ENCODE peak calls at places on chromosomes 3 and 15, in seven cellular contexts. D is PC-3, L is SK-N-SH, Y is mesenchymal stem cell, H is fibroblast of lung, R is A549, E is H9. Z is an unnamed sample.

GRCh38 chr3:171622126-171622525 is 161.9 kb upstream of the TNIK start:
- DNase-seq in E (no peak), Y (no peak), D (no peak), L (no peak), R (no peak), H (no peak), Z (no peak)

GRCh38 chr3:131591394-131591990 is 88.7 kb upstream of the MRPL3 start:
- DNase-seq in R (peak), Y (peak), H (peak), D (peak), E (no peak), L (no peak), Z (no peak)

GRCh38 chr3:125443923-125444322 is 68.8 kb upstream of the ZNF148 start:
- DNase-seq in R (no peak), H (peak), E (no peak), D (peak), L (no peak), Y (peak), Z (no peak)

GRCh38 chr15:100230784-100231183 is 111.0 kb downstream of the ADAMTS17 start:
- DNase-seq in R (no peak), H (no peak), Y (no peak), E (no peak), L (no peak), D (no peak), Z (no peak)

GRCh38 chr3:190131329-190131728 is 10.6 kb upstream of the P3H2 start:
- DNase-seq in R (no peak), H (peak), D (peak), Y (peak), L (no peak), E (no peak), Z (no peak)

GRCh38 chr3:70550723-70551319 is 238.4 kb upstream of the MDFIC2 start:
- DNase-seq in Y (peak), H (peak), R (no peak), L (peak), D (peak), E (peak), Z (peak)

GRCh38 chr15:39154776-39155175 is 426.1 kb upstream of the THBS1 start:
- DNase-seq in E (no peak), D (no peak), H (no peak), Y (no peak), R (no peak), L (no peak), Z (no peak)

GRCh38 chr3:149152420-149152819 is 23.0 kb downstream of the HPS3 start:
- DNase-seq in R (no peak), E (no peak), H (peak), D (no peak), L (no peak), Y (peak), Z (no peak)

GRCh38 chr15:98503970-98504369 is 144.4 kb upstream of the IGF1R start:
- DNase-seq in R (no peak), L (no peak), E (no peak), Y (peak), H (peak), D (no peak), Z (no peak)

GRCh38 chr15:34436956-34437442 is 609 bp downstream of the GOLGA8A start:
- DNase-seq in L (peak), Y (peak), H (peak), R (no peak), D (peak), E (peak), Z (no peak)

GRCh38 chr3:62467936-62468722 is 94.8 kb upstream of the FEZF2 start:
- DNase-seq in D (no peak), H (no peak), L (no peak), R (no peak), Y (no peak), E (no peak), Z (no peak)

GRCh38 chr15:76328962-76329361 is 7.6 kb upstream of the ISL2 start:
- DNase-seq in D (peak), Y (no peak), R (no peak), H (no peak), E (no peak), L (no peak), Z (no peak)

GRCh38 chr3:72161870-72162617 is 377.1 kb upstream of the PROK2 start:
- DNase-seq in H (peak), E (no peak), D (peak), R (peak), L (no peak), Y (no peak), Z (no peak)

GRCh38 chr3:171251842-171252241 is 208.4 kb downstream of the TNIK start:
- DNase-seq in Y (no peak), D (no peak), E (no peak), L (no peak), H (no peak), R (no peak), Z (no peak)

GRCh38 chr15:67121725-67122600 is 56.6 kb downstream of the SMAD3 start:
- DNase-seq in E (no peak), Y (no peak), L (no peak), H (no peak), R (no peak), D (no peak), Z (no peak)

GRCh38 chr3:39762537-39762936 is 46.9 kb upstream of the MYRIP start:
- DNase-seq in H (no peak), Y (no peak), D (no peak), R (no peak), E (no peak), L (no peak), Z (no peak)

GRCh38 chr15:72706266-72706665 is 20.3 kb downstream of the BBS4 start:
- DNase-seq in R (no peak), E (no peak), H (no peak), L (no peak), D (peak), Y (peak), Z (no peak)

GRCh38 chr3:50447290-50447840 is 56.1 kb downstream of the CACNA2D2 start:
- DNase-seq in Y (no peak), R (no peak), D (no peak), H (no peak), L (no peak), E (no peak), Z (no peak)

GRCh38 chr15:77685082-77685815 is 52.5 kb upstream of the LINGO1 start:
- DNase-seq in H (no peak), Y (no peak), D (no peak), E (no peak), L (no peak), R (no peak), Z (no peak)

GRCh38 chr3:132519914-132520313 is 77.2 kb upstream of the ACKR4 start:
- DNase-seq in L (no peak), Y (no peak), D (no peak), R (no peak), E (no peak), H (no peak), Z (no peak)

GRCh38 chr15:59299919-59300617 is 72.6 kb downstream of the MYO1E start:
- DNase-seq in Y (peak), D (peak), L (no peak), R (peak), E (no peak), H (peak), Z (peak)

GRCh38 chr3:142929109-142929508 is 34.4 kb downstream of the PAQR9 start:
- DNase-seq in E (peak), D (peak), Y (peak), H (peak), L (no peak), R (peak), Z (peak)

GRCh38 chr3:58572634-58573230 is 4.5 kb downstream of the FAM107A start:
- DNase-seq in L (no peak), E (no peak), Y (no peak), R (no peak), H (no peak), D (no peak), Z (no peak)

GRCh38 chr3:182692021-182692420 is 101.3 kb upstream of the ATP11B start:
- DNase-seq in Y (no peak), R (no peak), E (no peak), H (no peak), D (no peak), L (no peak), Z (no peak)

GRCh38 chr3:54760226-54760625 is 167.6 kb downstream of the LRTM1 start:
- DNase-seq in L (no peak), R (no peak), D (no peak), E (no peak), H (peak), Y (no peak), Z (no peak)

GRCh38 chr3:102018544-102018943 is 169.2 kb downstream of the NFKBIZ start:
- DNase-seq in H (no peak), L (no peak), D (no peak), Y (no peak), E (no peak), R (no peak), Z (no peak)

GRCh38 chr15:100597862-100598261 is 4.1 kb downstream of the LINS1 start:
- DNase-seq in L (no peak), E (no peak), D (no peak), R (no peak), Y (no peak), H (no peak), Z (no peak)

GRCh38 chr3:9951962-9952805 is at the start of gene PRRT3:
- DNase-seq in Y (peak), H (peak), R (no peak), L (peak), E (peak), D (peak), Z (peak)

GRCh38 chr15:52391074-52391473 is 95.5 kb upstream of the MYO5C start:
- DNase-seq in E (no peak), R (no peak), Y (no peak), D (no peak), H (no peak), L (no peak), Z (no peak)

GRCh38 chr3:166785851-166786250 is 594.2 kb downstream of the ZBBX start:
- DNase-seq in Y (no peak), D (peak), E (no peak), L (no peak), R (no peak), H (no peak), Z (no peak)

GRCh38 chr15:32799904-32800535 is 82.2 kb downstream of the GREM1 start:
- DNase-seq in E (no peak), L (no peak), D (no peak), Y (no peak), R (no peak), H (no peak), Z (no peak)

GRCh38 chr3:36911990-36912804 is 32.7 kb downstream of the TRANK1 start:
- DNase-seq in H (peak), E (no peak), D (peak), L (no peak), Y (peak), R (peak), Z (peak)

GRCh38 chr3:6781103-6781502 is 79.8 kb upstream of the GRM7 start:
- DNase-seq in Y (no peak), R (no peak), L (no peak), E (peak), D (no peak), H (no peak), Z (no peak)

GRCh38 chr15:64720188-64720587 is 55.2 kb downstream of the RBPMS2 start:
- DNase-seq in E (no peak), L (no peak), Y (no peak), R (no peak), D (no peak), H (no peak), Z (no peak)
- H3K4me2 ChIP-seq in E (no peak), L (no peak), Y (no peak), R (no peak), D (no peak), H (no peak), Z (no peak)

GRCh38 chr3:12230406-12230805 is 58.5 kb upstream of the PPARG start:
- DNase-seq in Y (no peak), R (no peak), E (no peak), L (no peak), H (no peak), D (peak), Z (no peak)
- H3K4me2 ChIP-seq in Y (no peak), R (no peak), E (no peak), L (no peak), H (no peak), D (peak), Z (no peak)

GRCh38 chr3:169238562-169238961 is 424.9 kb downstream of the MECOM start:
- DNase-seq in H (no peak), L (no peak), D (no peak), R (no peak), E (no peak), Y (no peak), Z (no peak)
- H3K4me2 ChIP-seq in H (no peak), L (no peak), D (no peak), R (no peak), E (no peak), Y (no peak), Z (no peak)

DNA sequence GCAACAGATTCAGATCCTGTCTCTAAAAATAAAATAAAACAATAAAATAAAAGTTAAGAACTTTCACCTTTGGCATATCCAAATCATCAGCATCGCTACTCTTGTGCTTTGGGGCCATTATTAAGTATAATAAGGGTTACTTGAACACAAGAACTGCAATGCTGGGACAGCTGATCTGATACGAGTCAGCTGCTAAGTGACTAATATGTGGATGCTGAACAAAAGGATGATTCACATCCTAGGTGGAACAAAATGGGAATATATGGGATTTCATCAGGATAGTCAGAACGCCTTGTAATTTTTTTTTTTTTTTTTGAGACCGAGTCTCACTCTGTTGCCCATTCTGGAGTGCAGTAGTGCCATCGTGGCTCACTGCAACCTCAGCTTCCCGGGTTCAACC is 29.7 kb downstream of the BUB1B start:
- DNase-seq in Y (peak), R (peak), L (no peak), E (no peak), H (peak), D (peak), Z (no peak)
- H3K4me2 ChIP-seq in Y (no peak), R (no peak), L (no peak), E (no peak), H (no peak), D (no peak), Z (no peak)

GRCh38 chr15:71529353-71529752 is 281.0 kb upstream of the NR2E3 start:
- DNase-seq in E (no peak), Y (no peak), H (no peak), R (no peak), L (no peak), D (no peak), Z (no peak)
- H3K4me2 ChIP-seq in E (no peak), Y (no peak), H (no peak), R (no peak), L (no peak), D (no peak), Z (no peak)

GRCh38 chr3:178353292-178353814 is 182.9 kb upstream of the KCNMB2 start:
- DNase-seq in H (peak), D (no peak), Y (peak), R (no peak), L (no peak), E (no peak), Z (no peak)

GRCh38 chr3:178350763-178351162 is 185.5 kb upstream of the KCNMB2 start:
- DNase-seq in D (no peak), L (no peak), E (no peak), Y (peak), H (peak), R (no peak), Z (no peak)

GRCh38 chr3:178352300-178353021 is 183.8 kb upstream of the KCNMB2 start:
- DNase-seq in E (no peak), D (peak), R (peak), Y (peak), H (peak), L (no peak), Z (no peak)
- H3K4me2 ChIP-seq in E (no peak), D (peak), R (peak), Y (no peak), H (peak), L (peak), Z (no peak)

Z was measured in OCI-LY7.